ENCODE peak calls at places on chromosomes 16 and 17, in nine cellular contexts. One of them, this sample, is unnamed.

GRCh38 chr16:56781565-56781964 is 51.6 kb downstream of the NUP93 start:
- DNase-seq in HTR-8/SVneo: no peak
- DNase-seq in dermis blood vessel endothelial cell: no peak
- DNase-seq in HCT116: no peak
- DNase-seq in ureter: no peak
- DNase-seq in dorsolateral prefrontal cortex: no peak
- DNase-seq in T follicular helper cell: no peak
- DNase-seq in activated CD8-positive, alpha-beta memory T cell treated with anti-CD3 and anti-CD28 coated beads for 24 hours: no peak
- DNase-seq in AG09319: no peak
- DNase-seq in this sample: no peak

GRCh38 chr17:57574040-57574513 is 171.0 kb downstream of the CCDC182 start:
- DNase-seq in HTR-8/SVneo: no peak
- DNase-seq in dermis blood vessel endothelial cell: no peak
- DNase-seq in HCT116: no peak
- DNase-seq in ureter: no peak
- DNase-seq in dorsolateral prefrontal cortex: no peak
- DNase-seq in T follicular helper cell: no peak
- DNase-seq in activated CD8-positive, alpha-beta memory T cell treated with anti-CD3 and anti-CD28 coated beads for 24 hours: no peak
- DNase-seq in AG09319: no peak
- DNase-seq in this sample: peak

GRCh38 chr16:87317766-87318121 is 552 bp upstream of the C16orf95 start:
- DNase-seq in HTR-8/SVneo: peak
- DNase-seq in dermis blood vessel endothelial cell: peak
- DNase-seq in HCT116: no peak
- DNase-seq in ureter: no peak
- DNase-seq in dorsolateral prefrontal cortex: no peak
- DNase-seq in T follicular helper cell: peak
- DNase-seq in activated CD8-positive, alpha-beta memory T cell treated with anti-CD3 and anti-CD28 coated beads for 24 hours: no peak
- DNase-seq in AG09319: peak
- DNase-seq in this sample: no peak

GRCh38 chr16:49621240-49622083 is 234.4 kb downstream of the ZNF423 start:
- DNase-seq in HTR-8/SVneo: no peak
- DNase-seq in dermis blood vessel endothelial cell: no peak
- DNase-seq in HCT116: no peak
- DNase-seq in ureter: peak
- DNase-seq in dorsolateral prefrontal cortex: no peak
- DNase-seq in T follicular helper cell: no peak
- DNase-seq in activated CD8-positive, alpha-beta memory T cell treated with anti-CD3 and anti-CD28 coated beads for 24 hours: peak
- DNase-seq in AG09319: no peak
- DNase-seq in this sample: no peak

GRCh38 chr17:79243996-79244395 is 169.4 kb downstream of the ENGASE start:
- DNase-seq in HTR-8/SVneo: no peak
- DNase-seq in dermis blood vessel endothelial cell: no peak
- DNase-seq in HCT116: no peak
- DNase-seq in ureter: no peak
- DNase-seq in dorsolateral prefrontal cortex: no peak
- DNase-seq in T follicular helper cell: no peak
- DNase-seq in activated CD8-positive, alpha-beta memory T cell treated with anti-CD3 and anti-CD28 coated beads for 24 hours: no peak
- DNase-seq in AG09319: no peak
- DNase-seq in this sample: no peak

GRCh38 chr17:19374136-19374535 is 4.2 kb upstream of the MAPK7 start:
- DNase-seq in HTR-8/SVneo: no peak
- DNase-seq in dermis blood vessel endothelial cell: no peak
- DNase-seq in HCT116: no peak
- DNase-seq in ureter: no peak
- DNase-seq in dorsolateral prefrontal cortex: no peak
- DNase-seq in T follicular helper cell: no peak
- DNase-seq in activated CD8-positive, alpha-beta memory T cell treated with anti-CD3 and anti-CD28 coated beads for 24 hours: no peak
- DNase-seq in AG09319: no peak
- DNase-seq in this sample: no peak

GRCh38 chr17:74604748-74605147 is 12.7 kb upstream of the CD300LD start:
- DNase-seq in HTR-8/SVneo: no peak
- DNase-seq in dermis blood vessel endothelial cell: no peak
- DNase-seq in HCT116: no peak
- DNase-seq in ureter: no peak
- DNase-seq in dorsolateral prefrontal cortex: no peak
- DNase-seq in T follicular helper cell: no peak
- DNase-seq in activated CD8-positive, alpha-beta memory T cell treated with anti-CD3 and anti-CD28 coated beads for 24 hours: no peak
- DNase-seq in AG09319: no peak
- DNase-seq in this sample: no peak

GRCh38 chr17:50593321-50593720 is 32.8 kb downstream of the CACNA1G start:
- DNase-seq in HTR-8/SVneo: no peak
- DNase-seq in dermis blood vessel endothelial cell: no peak
- DNase-seq in HCT116: no peak
- DNase-seq in ureter: no peak
- DNase-seq in dorsolateral prefrontal cortex: no peak
- DNase-seq in T follicular helper cell: no peak
- DNase-seq in activated CD8-positive, alpha-beta memory T cell treated with anti-CD3 and anti-CD28 coated beads for 24 hours: no peak
- DNase-seq in AG09319: no peak
- DNase-seq in this sample: no peak